ENCODE peak calls at places on chromosomes 1 and 21, in four cellular contexts. H is HCT116, O is brain microvascular endothelial cell, P is IMR-90. E is an unnamed sample.
A peak's percentile ranks its signal among the peaks of the same experiment; 100 is the strongest.

GRCh38 chr1:182279724-182280506 is 111.7 kb downstream of the GLUL start:
- DNase-seq in H (no peak), P (no peak), O (no peak), E (no peak)

GRCh38 chr21:34887729-34888568 is 161.2 kb downstream of the RUNX1 start:
- DNase-seq in O (peak; percentile 98), H (no peak), P (peak; percentile 99), E (peak; percentile 88)

GRCh38 chr1:248752119-248752931 is 3.2 kb downstream of the LYPD8 start:
- DNase-seq in H (no peak), P (no peak), O (no peak), E (no peak)

GRCh38 chr1:43421976-43422750 is 31.6 kb downstream of the HYI start:
- DNase-seq in P (no peak), H (no peak), O (no peak), E (no peak)

GRCh38 chr21:34606621-34607020 is 8.3 kb downstream of the RCAN1 start:
- DNase-seq in P (no peak), H (no peak), O (no peak), E (no peak)

GRCh38 chr1:119622694-119623515 is 25.2 kb downstream of the ZNF697 start:
- DNase-seq in H (no peak), P (no peak), O (no peak), E (no peak)

GRCh38 chr1:235087906-235088305 is 40.7 kb downstream of the TOMM20 start:
- DNase-seq in H (no peak), P (no peak), O (no peak), E (no peak)

GRCh38 chr1:106956721-106957120 is 99.8 kb upstream of the PRMT6 start:
- DNase-seq in P (peak; percentile 0), H (no peak), O (no peak), E (no peak)

GRCh38 chr1:112358798-112359408 is 37.1 kb upstream of the CTTNBP2NL start:
- DNase-seq in H (peak; percentile 44), O (peak; percentile 60), P (peak; percentile 45), E (peak; percentile 65)

GRCh38 chr21:35637431-35637830 is 422.9 kb downstream of the SETD4 start:
- DNase-seq in P (peak; percentile 61), O (peak; percentile 66), H (no peak), E (peak; percentile 34)

GRCh38 chr1:201562659-201563405 is 23.9 kb downstream of the NAV1 start:
- DNase-seq in P (peak; percentile 97), H (no peak), O (peak; percentile 88), E (no peak)

GRCh38 chr1:112522621-112523020 is 13.9 kb downstream of the WNT2B start:
- DNase-seq in O (peak; percentile 98), P (peak; percentile 96), H (no peak), E (no peak)

GRCh38 chr1:100747821-100748220 is 28.3 kb downstream of the VCAM1 start:
- DNase-seq in H (no peak), O (no peak), P (no peak), E (no peak)

GRCh38 chr1:7943295-7943694 is 2.7 kb upstream of the TNFRSF9 start:
- DNase-seq in P (no peak), H (no peak), O (no peak), E (no peak)

GRCh38 chr1:7940745-7941436 is at the start of gene TNFRSF9:
- DNase-seq in P (peak; percentile 54), H (no peak), O (peak; percentile 82), E (peak; percentile 58)

GRCh38 chr1:7941437-7941793 is 776 bp upstream of the TNFRSF9 start:
- DNase-seq in O (peak; percentile 28), P (peak; percentile 46), H (no peak), E (no peak)

GRCh38 chr1:7940034-7940433 is 605 bp downstream of the TNFRSF9 start:
- DNase-seq in O (no peak), H (no peak), P (no peak), E (no peak)

DNA sequence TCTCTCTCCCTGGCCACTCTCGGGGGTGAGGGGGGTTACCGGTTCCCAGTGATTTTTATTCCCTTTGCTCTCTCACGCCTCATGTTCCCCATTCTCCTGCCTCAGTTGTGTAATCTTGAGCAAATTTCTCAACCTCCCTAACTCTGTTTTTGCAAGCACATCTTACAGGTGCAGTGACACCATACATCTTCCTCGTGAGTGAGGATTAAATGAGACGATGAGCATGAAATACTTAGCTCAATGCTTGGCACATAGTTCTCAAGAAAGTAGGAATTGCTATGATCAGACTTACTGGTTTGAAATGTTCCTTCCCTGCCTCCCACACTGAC is 2.0 kb upstream of the TNFRSF9 start:
- DNase-seq in H (no peak), P (no peak), O (no peak), E (no peak)
- H3K4me3 ChIP-seq in H (no peak overlapping the region), P (no peak overlapping the region), O (no peak overlapping the region), E (no peak overlapping the region)

DNA sequence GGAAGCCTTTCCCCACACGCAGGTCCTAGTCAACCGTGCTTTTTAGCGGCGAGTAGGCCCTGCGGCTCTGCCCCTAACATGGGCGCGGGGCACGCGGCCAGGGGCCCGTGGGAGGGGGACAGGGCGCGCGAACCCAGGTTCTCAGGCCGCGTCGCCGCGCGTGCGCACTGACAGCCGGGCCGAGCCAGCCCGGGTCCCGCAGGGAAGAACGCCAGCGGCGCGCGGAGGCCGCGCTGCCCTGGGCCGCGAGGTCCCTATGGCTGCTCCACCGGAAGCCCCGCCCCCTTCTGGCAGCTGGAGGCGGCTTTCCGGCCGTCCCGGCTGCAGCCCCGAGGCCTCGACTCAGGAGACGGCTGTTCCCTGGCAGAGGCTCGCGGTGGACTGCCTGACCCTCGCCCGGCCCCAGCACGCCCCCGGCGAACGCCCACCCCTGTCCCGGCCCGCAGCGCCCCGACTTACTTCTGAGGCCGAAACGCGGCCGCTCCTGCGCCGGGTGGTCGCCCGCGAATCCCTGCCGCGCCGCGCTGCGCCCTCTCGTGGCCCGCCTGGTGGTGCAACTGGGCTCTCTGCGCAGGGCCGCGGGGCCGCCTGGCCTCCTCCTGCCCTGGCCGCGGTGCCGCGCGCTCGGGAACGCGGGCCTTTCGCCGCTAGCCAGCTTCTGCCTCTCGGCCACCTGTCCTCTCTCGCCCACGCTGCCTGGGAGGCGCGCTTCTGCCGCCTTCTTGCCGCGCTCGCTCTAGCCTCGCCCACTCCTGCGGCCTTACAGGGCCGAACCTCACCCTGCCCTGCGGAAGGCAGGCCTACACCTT is 16.6 kb upstream of the RIPPLY3 start:
- DNase-seq in O (peak; percentile 71), P (peak; percentile 90), H (peak; percentile 81), E (peak; percentile 90)
- H3K27ac ChIP-seq in O (peak overlapping the region; percentile 54), P (peak overlapping the region; percentile 80), H (peak overlapping the region; percentile 83), E (peak overlapping the region; percentile 36)

GRCh38 chr1:198639581-198640235 is 868 bp downstream of the PTPRC start:
- DNase-seq in P (no peak), O (no peak), H (no peak), E (no peak)
- H3K4me3 ChIP-seq in P (no peak overlapping the region), O (no peak overlapping the region), H (no peak overlapping the region), E (no peak overlapping the region)

GRCh38 chr1:9374748-9375345 is 82.2 kb downstream of the SPSB1 start:
- DNase-seq in P (no peak), H (no peak), O (no peak), E (no peak)

GRCh38 chr1:9373614-9374013 is 80.9 kb downstream of the SPSB1 start:
- DNase-seq in P (no peak), H (no peak), O (no peak), E (peak; percentile 78)

GRCh38 chr1:9369964-9370788 is 77.5 kb downstream of the SPSB1 start:
- DNase-seq in O (no peak), H (no peak), P (no peak), E (no peak)

GRCh38 chr1:9371391-9371935 is 78.8 kb downstream of the SPSB1 start:
- DNase-seq in H (no peak), P (peak; percentile 81), O (peak; percentile 85), E (peak; percentile 95)

DNA sequence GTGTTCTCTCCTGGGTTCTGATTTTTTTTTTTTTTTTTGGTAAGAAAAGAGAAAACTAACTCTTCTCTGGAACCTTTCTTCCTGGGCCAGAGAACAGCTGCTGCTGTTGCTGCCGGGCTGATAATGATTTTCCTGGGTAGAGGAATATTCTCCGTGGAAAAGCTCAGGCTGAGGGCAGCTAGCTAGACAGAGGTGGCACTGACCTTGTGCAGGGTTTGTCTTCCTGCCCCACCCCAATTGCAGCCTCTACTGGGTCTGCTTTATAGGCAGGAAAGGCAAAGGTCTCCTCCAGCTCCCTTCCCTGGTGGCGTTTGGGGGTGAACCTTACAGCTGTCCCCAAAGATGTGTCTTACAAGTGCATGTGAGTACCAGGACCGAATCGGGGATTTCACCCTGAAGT is 79.3 kb downstream of the SPSB1 start:
- DNase-seq in H (no peak), O (no peak), P (no peak), E (no peak)
- H3K27ac ChIP-seq in H (no peak overlapping the region), O (no peak overlapping the region), P (peak overlapping the region; percentile 31), E (peak overlapping the region; percentile 48)

E was measured in endothelial cell of umbilical vein.